ENCODE peak calls at places on chromosomes 5 and 9, in six cellular contexts. One of them, this sample, is unnamed. For H3K36me3, the result is how much of the 10 kb centered on the place peaks cover.

GRCh38 chr5:120366047-120366446 is 98.1 kb upstream of the PRR16 start:
- DNase-seq in OCI-LY7: no peak
- DNase-seq in IMR-90: peak
- DNase-seq in heart left ventricle: no peak
- DNase-seq in heart right ventricle: no peak
- DNase-seq in lower lobe of right lung: no peak
- DNase-seq in this sample: no peak

GRCh38 chr9:12964271-12964670 is 189.5 kb downstream of the LURAP1L start:
- DNase-seq in OCI-LY7: no peak
- DNase-seq in IMR-90: peak
- DNase-seq in heart left ventricle: no peak
- DNase-seq in heart right ventricle: no peak
- DNase-seq in lower lobe of right lung: no peak
- DNase-seq in this sample: no peak

GRCh38 chr5:78628260-78629024 is 20.1 kb downstream of the LHFPL2 start:
- DNase-seq in OCI-LY7: no peak
- DNase-seq in IMR-90: no peak
- DNase-seq in heart left ventricle: no peak
- DNase-seq in heart right ventricle: no peak
- DNase-seq in lower lobe of right lung: no peak
- DNase-seq in this sample: no peak

GRCh38 chr5:448766-449090 is 5.8 kb downstream of the EXOC3 start:
- DNase-seq in OCI-LY7: no peak
- DNase-seq in IMR-90: no peak
- DNase-seq in heart left ventricle: no peak
- DNase-seq in heart right ventricle: no peak
- DNase-seq in lower lobe of right lung: no peak
- DNase-seq in this sample: no peak

GRCh38 chr5:32840606-32841005 is 129.5 kb downstream of the NPR3 start:
- DNase-seq in OCI-LY7: no peak
- DNase-seq in IMR-90: no peak
- DNase-seq in heart left ventricle: no peak
- DNase-seq in heart right ventricle: no peak
- DNase-seq in lower lobe of right lung: no peak
- DNase-seq in this sample: no peak

GRCh38 chr9:32487981-32488380 is 38.0 kb downstream of the RIGI start:
- DNase-seq in OCI-LY7: no peak
- DNase-seq in IMR-90: peak
- DNase-seq in heart left ventricle: no peak
- DNase-seq in heart right ventricle: no peak
- DNase-seq in lower lobe of right lung: no peak
- DNase-seq in this sample: no peak

GRCh38 chr5:169702726-169703481 is 65.8 kb downstream of the DOCK2 start:
- DNase-seq in OCI-LY7: peak
- DNase-seq in IMR-90: no peak
- DNase-seq in heart left ventricle: no peak
- DNase-seq in heart right ventricle: no peak
- DNase-seq in lower lobe of right lung: no peak
- DNase-seq in this sample: no peak

GRCh38 chr5:172769598-172770373 is 1.2 kb downstream of the DUSP1 start:
- DNase-seq in OCI-LY7: peak
- DNase-seq in IMR-90: peak
- DNase-seq in heart left ventricle: peak
- DNase-seq in heart right ventricle: peak
- DNase-seq in lower lobe of right lung: no peak
- DNase-seq in this sample: no peak

GRCh38 chr5:100421360-100421759 is 113.8 kb upstream of the FAM174A start:
- DNase-seq in OCI-LY7: no peak
- DNase-seq in IMR-90: no peak
- DNase-seq in heart left ventricle: no peak
- DNase-seq in heart right ventricle: no peak
- DNase-seq in lower lobe of right lung: no peak
- DNase-seq in this sample: no peak

GRCh38 chr9:128485414-128485855 is 19.1 kb upstream of the GLE1 start:
- DNase-seq in OCI-LY7: no peak
- DNase-seq in IMR-90: no peak
- DNase-seq in heart left ventricle: no peak
- DNase-seq in heart right ventricle: no peak
- DNase-seq in lower lobe of right lung: no peak
- DNase-seq in this sample: no peak

DNA sequence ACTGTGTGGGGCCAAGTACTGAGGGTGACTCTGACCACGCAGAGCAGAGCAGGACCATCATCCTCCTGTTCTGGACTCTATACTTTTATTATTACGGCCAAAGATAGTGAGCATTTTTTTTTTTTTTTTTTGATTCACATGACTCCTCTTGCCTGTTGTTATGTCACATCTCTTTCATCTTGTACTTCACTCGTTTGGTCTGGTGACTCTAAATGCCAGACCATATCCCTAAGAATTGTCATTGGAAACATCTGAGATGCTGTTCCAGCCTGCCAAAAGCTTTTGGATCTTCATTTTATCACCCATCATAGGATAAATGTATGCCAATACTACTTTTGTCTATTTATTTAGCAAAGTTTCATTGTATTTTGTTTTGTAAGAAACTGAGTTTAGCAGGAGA is 168.2 kb upstream of the RAI14 start:
- DNase-seq in OCI-LY7: no peak
- DNase-seq in IMR-90: no peak
- DNase-seq in heart left ventricle: no peak
- DNase-seq in heart right ventricle: no peak
- DNase-seq in lower lobe of right lung: no peak
- DNase-seq in this sample: no peak
- H3K27ac ChIP-seq in OCI-LY7: no peak
- H3K27ac ChIP-seq in IMR-90: peak
- H3K27ac ChIP-seq in heart left ventricle: no peak
- H3K27ac ChIP-seq in heart right ventricle: no peak
- H3K27ac ChIP-seq in lower lobe of right lung: peak
- H3K27ac ChIP-seq in this sample: peak

DNA sequence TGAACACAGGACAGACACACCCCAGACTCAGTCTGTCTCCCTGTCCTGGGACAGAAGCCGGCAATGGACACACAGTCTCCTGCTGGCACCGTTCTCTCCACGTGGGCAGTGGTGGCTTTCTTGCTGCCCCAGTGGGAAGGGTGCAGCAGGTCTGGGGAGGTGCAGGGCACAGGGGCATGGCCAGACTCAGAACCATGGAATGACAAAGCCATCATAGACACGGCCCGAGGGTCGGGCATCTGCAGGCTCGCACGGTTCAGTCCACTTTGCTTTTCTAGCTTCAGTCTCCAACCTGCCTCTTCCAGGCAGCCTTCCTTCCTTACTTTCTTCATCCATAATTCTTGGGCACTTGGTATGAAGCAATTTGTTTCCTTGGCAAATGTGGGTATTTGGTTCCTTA is 16.7 kb downstream of the MYMK start:
- DNase-seq in OCI-LY7: no peak
- DNase-seq in IMR-90: no peak
- DNase-seq in heart left ventricle: no peak
- DNase-seq in heart right ventricle: no peak
- DNase-seq in lower lobe of right lung: no peak
- DNase-seq in this sample: peak
- H3K36me3 ChIP-seq in OCI-LY7: under half
- H3K36me3 ChIP-seq in IMR-90: under half
- H3K36me3 ChIP-seq in heart left ventricle: under half
- H3K36me3 ChIP-seq in heart right ventricle: under half
- H3K36me3 ChIP-seq in lower lobe of right lung: under half
- H3K36me3 ChIP-seq in this sample: under half

DNA sequence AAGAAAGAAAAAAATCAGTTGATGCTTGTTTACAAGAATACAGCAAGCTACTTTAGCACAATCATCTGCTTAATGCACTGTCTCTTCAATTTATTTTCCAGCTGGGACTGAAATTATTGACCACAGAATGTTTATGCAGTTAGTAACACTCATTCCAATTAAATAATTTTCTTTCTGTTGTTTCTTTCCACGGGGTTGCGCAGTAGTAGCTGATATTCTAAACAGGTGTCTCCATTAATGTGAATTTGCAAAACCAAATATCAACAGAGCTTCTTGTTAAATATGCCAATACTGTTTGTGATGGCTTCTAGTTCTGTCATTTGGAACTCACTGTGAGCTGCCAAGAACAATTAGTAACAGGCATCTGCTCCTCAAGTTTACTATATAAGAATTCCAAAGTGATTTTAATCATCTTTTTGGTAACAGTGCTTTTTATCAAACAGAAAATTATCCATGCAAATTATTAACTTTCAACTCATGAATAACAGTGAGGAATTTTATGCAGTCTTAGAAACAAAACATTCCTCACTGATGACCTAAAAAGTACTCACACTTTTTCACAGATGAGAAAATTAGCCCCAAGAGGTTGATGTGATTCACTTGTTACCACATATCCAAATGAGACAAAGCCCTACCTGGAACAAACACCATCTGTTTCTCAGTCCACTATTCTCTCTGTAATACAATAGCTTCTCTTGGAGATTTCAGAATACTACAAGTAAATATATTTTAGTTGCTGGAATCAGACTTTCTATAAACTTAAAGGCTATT is 567.6 kb upstream of the RGMB start:
- DNase-seq in OCI-LY7: no peak
- DNase-seq in IMR-90: peak
- DNase-seq in heart left ventricle: no peak
- DNase-seq in heart right ventricle: no peak
- DNase-seq in lower lobe of right lung: no peak
- DNase-seq in this sample: no peak
- H3K27ac ChIP-seq in OCI-LY7: no peak
- H3K27ac ChIP-seq in IMR-90: no peak
- H3K27ac ChIP-seq in heart left ventricle: no peak
- H3K27ac ChIP-seq in heart right ventricle: no peak
- H3K27ac ChIP-seq in lower lobe of right lung: no peak
- H3K27ac ChIP-seq in this sample: no peak

GRCh38 chr5:151033217-151033934 is 13.0 kb downstream of the GPX3 start:
- DNase-seq in OCI-LY7: no peak
- DNase-seq in IMR-90: no peak
- DNase-seq in heart left ventricle: no peak
- DNase-seq in heart right ventricle: no peak
- DNase-seq in lower lobe of right lung: no peak
- DNase-seq in this sample: no peak
- H3K36me3 ChIP-seq in OCI-LY7: half or more
- H3K36me3 ChIP-seq in IMR-90: half or more
- H3K36me3 ChIP-seq in heart left ventricle: half or more
- H3K36me3 ChIP-seq in heart right ventricle: under half
- H3K36me3 ChIP-seq in lower lobe of right lung: half or more
- H3K36me3 ChIP-seq in this sample: half or more

DNA sequence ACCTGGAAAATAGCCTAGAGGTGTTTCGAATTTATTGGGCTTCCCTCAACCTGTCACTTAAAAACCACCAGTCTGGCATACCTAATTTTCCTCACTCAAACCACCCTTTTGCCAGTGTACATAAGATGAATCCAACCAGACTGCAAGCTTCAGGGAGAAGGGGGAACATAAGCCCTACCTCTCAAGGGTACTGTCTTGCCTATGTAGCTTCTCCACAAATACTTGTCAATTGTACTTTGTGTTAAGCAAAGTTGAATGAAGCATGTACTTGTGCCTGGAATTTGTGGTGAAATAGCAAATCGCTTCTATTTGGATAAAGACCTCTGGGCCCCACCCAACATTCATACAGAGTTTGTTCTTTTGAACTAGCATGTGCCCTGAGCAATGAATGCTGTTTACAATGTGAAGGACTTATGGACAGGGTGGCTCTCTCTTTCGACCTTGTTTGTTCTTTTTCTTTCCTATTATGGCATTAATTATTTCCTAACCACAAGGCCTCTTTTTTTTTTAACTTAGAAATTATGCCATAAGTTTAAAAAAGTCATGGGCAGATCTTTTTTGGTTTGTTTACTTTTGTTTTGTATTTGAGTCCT is 580.2 kb downstream of the EBF1 start:
- DNase-seq in OCI-LY7: no peak
- DNase-seq in IMR-90: no peak
- DNase-seq in heart left ventricle: no peak
- DNase-seq in heart right ventricle: no peak
- DNase-seq in lower lobe of right lung: no peak
- DNase-seq in this sample: no peak
- H3K27ac ChIP-seq in OCI-LY7: no peak
- H3K27ac ChIP-seq in IMR-90: no peak
- H3K27ac ChIP-seq in heart left ventricle: no peak
- H3K27ac ChIP-seq in heart right ventricle: no peak
- H3K27ac ChIP-seq in lower lobe of right lung: peak
- H3K27ac ChIP-seq in this sample: no peak

GRCh38 chr5:74402553-74402952 is 238.0 kb downstream of the ENC1 start:
- DNase-seq in OCI-LY7: no peak
- DNase-seq in IMR-90: no peak
- DNase-seq in heart left ventricle: no peak
- DNase-seq in heart right ventricle: no peak
- DNase-seq in lower lobe of right lung: peak
- DNase-seq in this sample: no peak
- H3K36me3 ChIP-seq in OCI-LY7: under half
- H3K36me3 ChIP-seq in IMR-90: under half
- H3K36me3 ChIP-seq in heart left ventricle: under half
- H3K36me3 ChIP-seq in heart right ventricle: under half
- H3K36me3 ChIP-seq in lower lobe of right lung: under half
- H3K36me3 ChIP-seq in this sample: under half

GRCh38 chr9:111803924-111804323 is 9.2 kb upstream of the SHOC1 start:
- DNase-seq in OCI-LY7: no peak
- DNase-seq in IMR-90: no peak
- DNase-seq in heart left ventricle: no peak
- DNase-seq in heart right ventricle: no peak
- DNase-seq in lower lobe of right lung: no peak
- DNase-seq in this sample: no peak

GRCh38 chr9:111805841-111806241 is 11.1 kb upstream of the SHOC1 start:
- DNase-seq in OCI-LY7: no peak
- DNase-seq in IMR-90: peak
- DNase-seq in heart left ventricle: no peak
- DNase-seq in heart right ventricle: no peak
- DNase-seq in lower lobe of right lung: no peak
- DNase-seq in this sample: no peak

GRCh38 chr9:111807197-111807596 is 12.5 kb upstream of the SHOC1 start:
- DNase-seq in OCI-LY7: no peak
- DNase-seq in IMR-90: no peak
- DNase-seq in heart left ventricle: no peak
- DNase-seq in heart right ventricle: no peak
- DNase-seq in lower lobe of right lung: no peak
- DNase-seq in this sample: no peak

GRCh38 chr9:111804636-111805035 is 9.9 kb upstream of the SHOC1 start:
- DNase-seq in OCI-LY7: no peak
- DNase-seq in IMR-90: no peak
- DNase-seq in heart left ventricle: no peak
- DNase-seq in heart right ventricle: no peak
- DNase-seq in lower lobe of right lung: no peak
- DNase-seq in this sample: no peak

DNA sequence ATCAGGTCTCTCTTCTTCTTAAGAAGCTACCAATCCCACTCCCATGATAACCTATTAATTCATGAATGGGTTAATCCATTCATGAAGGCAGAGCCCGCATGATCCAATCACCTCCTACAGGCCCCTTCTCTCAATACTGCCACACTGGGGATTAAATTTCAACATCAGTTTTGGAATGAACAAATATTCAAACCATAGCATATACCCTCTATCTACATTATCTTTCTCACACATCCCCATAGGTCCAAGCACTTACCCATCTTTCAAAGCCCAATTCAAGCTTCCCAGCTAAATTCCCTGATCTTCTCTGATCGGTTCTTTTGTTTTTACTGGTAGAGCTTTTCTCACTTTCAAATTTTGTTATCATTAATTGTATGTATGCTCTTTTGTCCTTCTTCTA is 10.5 kb upstream of the SHOC1 start:
- DNase-seq in OCI-LY7: no peak
- DNase-seq in IMR-90: no peak
- DNase-seq in heart left ventricle: no peak
- DNase-seq in heart right ventricle: no peak
- DNase-seq in lower lobe of right lung: no peak
- DNase-seq in this sample: no peak
- H3K27ac ChIP-seq in OCI-LY7: no peak
- H3K27ac ChIP-seq in IMR-90: no peak
- H3K27ac ChIP-seq in heart left ventricle: no peak
- H3K27ac ChIP-seq in heart right ventricle: no peak
- H3K27ac ChIP-seq in lower lobe of right lung: no peak
- H3K27ac ChIP-seq in this sample: peak

GRCh38 chr9:33905137-33905536 is 88.2 kb downstream of the UBE2R2 start:
- DNase-seq in OCI-LY7: no peak
- DNase-seq in IMR-90: no peak
- DNase-seq in heart left ventricle: no peak
- DNase-seq in heart right ventricle: no peak
- DNase-seq in lower lobe of right lung: no peak
- DNase-seq in this sample: no peak
- H3K36me3 ChIP-seq in OCI-LY7: half or more
- H3K36me3 ChIP-seq in IMR-90: under half
- H3K36me3 ChIP-seq in heart left ventricle: under half
- H3K36me3 ChIP-seq in heart right ventricle: under half
- H3K36me3 ChIP-seq in lower lobe of right lung: under half
- H3K36me3 ChIP-seq in this sample: under half

This sample was measured in left lung.